ENCODE peak calls at places on chromosome 15, in four cellular contexts. D is astrocyte of the cerebellum, F is nephron progenitor cell, E is NB4. G is an unnamed sample.

GRCh38 chr15:28960979-28961378 is 75.2 kb downstream of the APBA2 start:
- DNase-seq in D (peak; percentile 62), F (no peak), E (no peak), G (no peak)

GRCh38 chr15:74776851-74777768 is 4.8 kb upstream of the CSK start:
- DNase-seq in E (peak; percentile 96), F (no peak), D (no peak), G (no peak)

GRCh38 chr15:48096813-48097212 is 24.0 kb upstream of the SLC24A5 start:
- DNase-seq in F (no peak), E (no peak), D (peak; percentile 52), G (no peak)

GRCh38 chr15:66940368-66940767 is 125.0 kb upstream of the SMAD3 start:
- DNase-seq in F (no peak), D (no peak), E (no peak), G (no peak)

GRCh38 chr15:40471778-40472130 is 970 bp downstream of the CHST14 start:
- DNase-seq in D (no peak), F (peak; percentile 27), E (no peak), G (peak; percentile 30)

GRCh38 chr15:60070838-60071493 is 66.9 kb downstream of the FOXB1 start:
- DNase-seq in E (no peak), D (peak; percentile 63), F (no peak), G (no peak)

GRCh38 chr15:80778964-80779657 is at the start of gene CEMIP:
- DNase-seq in D (peak; percentile 61), F (peak; percentile 89), E (peak; percentile 36), G (peak; percentile 94)

GRCh38 chr15:51623386-51623938 is 891 bp upstream of the DMXL2 start:
- DNase-seq in E (peak; percentile 82), D (no peak), F (no peak), G (no peak)

GRCh38 chr15:32104061-32104980 is 74.0 kb downstream of the CHRNA7 start:
- DNase-seq in D (no peak), F (no peak), E (no peak), G (no peak)

GRCh38 chr15:84992157-84992940 is 10.7 kb downstream of the PDE8A start:
- DNase-seq in F (no peak), D (peak; percentile 64), E (peak; percentile 39), G (peak; percentile 65)

GRCh38 chr15:80779658-80780415 is 667 bp downstream of the CEMIP start:
- DNase-seq in F (peak; percentile 30), D (no peak), E (no peak), G (peak; percentile 44)

GRCh38 chr15:63672775-63673174 is 75.6 kb downstream of the FBXL22 start:
- DNase-seq in E (no peak), D (no peak), F (no peak), G (no peak)

GRCh38 chr15:80199366-80199765 is 46.6 kb downstream of the FAH start:
- DNase-seq in E (no peak), F (no peak), D (no peak), G (no peak)

GRCh38 chr15:92807971-92808571 is 92.1 kb upstream of the CHD2 start:
- DNase-seq in E (peak; percentile 82), F (no peak), D (no peak), G (peak; percentile 32)

GRCh38 chr15:25177955-25178801 is 223.4 kb downstream of the SNRPN start:
- DNase-seq in F (no peak), E (no peak), D (no peak), G (no peak)

GRCh38 chr15:56654624-56655023 is 78.7 kb downstream of the ZNF280D start:
- DNase-seq in F (no peak), E (peak; percentile 3), D (no peak), G (no peak)

GRCh38 chr15:40506964-40507571 is 36.3 kb downstream of the CHST14 start:
- DNase-seq in F (peak; percentile 85), D (peak; percentile 23), E (peak; percentile 84), G (peak; percentile 74)

GRCh38 chr15:40048155-40048792 is 9.3 kb upstream of the SRP14 start:
- DNase-seq in D (no peak), F (peak; percentile 44), E (peak; percentile 77), G (no peak)

GRCh38 chr15:86611392-86612040 is 531.8 kb downstream of the AGBL1 start:
- DNase-seq in E (peak; percentile 49), D (peak; percentile 31), F (no peak), G (no peak)

GRCh38 chr15:78103406-78104118 is 11.2 kb downstream of the SH2D7 start:
- DNase-seq in E (peak; percentile 85), D (no peak), F (no peak), G (no peak)

GRCh38 chr15:92820233-92821021 is 79.7 kb upstream of the CHD2 start:
- DNase-seq in F (peak; percentile 89), D (peak; percentile 78), E (peak; percentile 94), G (peak; percentile 95)

GRCh38 chr15:62647195-62647865 is 395.2 kb upstream of the TPM1 start:
- DNase-seq in E (peak; percentile 47), D (peak; percentile 78), F (no peak), G (peak; percentile 48)

GRCh38 chr15:85545185-85545584 is 164.8 kb downstream of the AKAP13 start:
- DNase-seq in F (no peak), D (no peak), E (peak; percentile 79), G (no peak)

GRCh38 chr15:96028620-96029019 is 301.9 kb upstream of the NR2F2 start:
- DNase-seq in D (no peak), F (no peak), E (no peak), G (no peak)
- TF ChIP-seq CTCF in D (no peak), F (no peak), E (no peak), G (no peak)

DNA sequence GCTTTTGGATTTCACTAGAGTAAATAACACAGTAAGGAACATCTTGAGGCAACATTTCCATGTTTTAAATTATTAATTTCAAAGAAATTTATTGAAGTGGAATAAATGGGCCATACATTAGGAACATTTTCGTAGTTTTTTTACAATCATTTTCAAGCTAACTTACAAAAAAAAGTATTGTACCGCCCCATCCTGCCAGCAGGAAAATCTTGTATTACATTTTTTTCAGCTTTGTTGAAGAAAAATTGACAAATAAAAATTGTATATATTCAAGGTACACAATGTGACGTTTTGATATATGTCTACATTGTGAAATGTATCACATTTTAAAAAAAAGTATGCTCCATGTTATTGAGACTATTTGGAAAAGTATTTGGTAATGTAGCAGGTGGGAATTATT is 1001.9 kb upstream of the NR2F2 start:
- DNase-seq in D (no peak), F (no peak), E (no peak), G (no peak)
- TF ChIP-seq CTCF in D (no peak), F (peak; percentile 22), E (no peak), G (no peak)

DNA sequence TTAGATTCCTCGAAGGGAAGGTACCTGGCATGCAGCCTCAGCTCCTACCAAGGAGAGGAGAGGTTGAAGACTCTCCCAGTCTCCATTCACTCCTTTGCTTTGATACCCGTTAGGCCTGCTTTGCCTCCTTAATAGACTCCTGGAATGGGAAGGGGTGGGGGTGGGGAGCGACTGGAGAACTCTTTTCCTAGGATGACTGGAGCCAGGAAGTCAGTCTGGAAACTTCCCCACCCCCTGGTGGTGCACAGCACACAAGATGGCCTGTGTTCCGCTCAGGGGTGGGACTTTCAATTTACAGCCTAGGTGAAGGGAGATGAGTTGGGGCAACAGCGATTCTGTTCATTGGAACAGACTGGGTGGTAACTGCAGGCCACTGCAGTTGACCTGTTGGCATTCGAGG is 21.4 kb upstream of the CELF6 start:
- DNase-seq in D (no peak), F (peak; percentile 64), E (no peak), G (peak; percentile 9)
- TF ChIP-seq CTCF in D (peak; percentile 9), F (peak; percentile 44), E (no peak), G (peak; percentile 20)

GRCh38 chr15:83174891-83175290 is 32.7 kb downstream of the HDGFL3 start:
- DNase-seq in D (no peak), F (no peak), E (no peak), G (no peak)

GRCh38 chr15:83166830-83167229 is 40.8 kb downstream of the HDGFL3 start:
- DNase-seq in D (no peak), F (no peak), E (no peak), G (no peak)

GRCh38 chr15:83166218-83166617 is 41.4 kb downstream of the HDGFL3 start:
- DNase-seq in E (no peak), D (no peak), F (no peak), G (no peak)

GRCh38 chr15:83164409-83165404 is 42.9 kb downstream of the HDGFL3 start:
- DNase-seq in E (no peak), D (peak; percentile 19), F (no peak), G (no peak)

GRCh38 chr15:83170474-83171165 is 37.0 kb downstream of the HDGFL3 start:
- DNase-seq in D (peak; percentile 38), E (no peak), F (no peak), G (no peak)
- TF ChIP-seq CTCF in D (no peak), E (no peak), F (no peak), G (no peak)

GRCh38 chr15:45132844-45133560 is 3.2 kb downstream of the DUOX1 start:
- DNase-seq in E (no peak), D (no peak), F (no peak), G (no peak)

GRCh38 chr15:45136378-45136764 is 6.6 kb downstream of the DUOX1 start:
- DNase-seq in E (no peak), D (no peak), F (peak; percentile 41), G (no peak)

GRCh38 chr15:45133561-45133920 is 3.7 kb downstream of the DUOX1 start:
- DNase-seq in F (no peak), E (no peak), D (no peak), G (no peak)

GRCh38 chr15:45134046-45134445 is 4.3 kb downstream of the DUOX1 start:
- DNase-seq in F (no peak), E (no peak), D (no peak), G (no peak)

DNA sequence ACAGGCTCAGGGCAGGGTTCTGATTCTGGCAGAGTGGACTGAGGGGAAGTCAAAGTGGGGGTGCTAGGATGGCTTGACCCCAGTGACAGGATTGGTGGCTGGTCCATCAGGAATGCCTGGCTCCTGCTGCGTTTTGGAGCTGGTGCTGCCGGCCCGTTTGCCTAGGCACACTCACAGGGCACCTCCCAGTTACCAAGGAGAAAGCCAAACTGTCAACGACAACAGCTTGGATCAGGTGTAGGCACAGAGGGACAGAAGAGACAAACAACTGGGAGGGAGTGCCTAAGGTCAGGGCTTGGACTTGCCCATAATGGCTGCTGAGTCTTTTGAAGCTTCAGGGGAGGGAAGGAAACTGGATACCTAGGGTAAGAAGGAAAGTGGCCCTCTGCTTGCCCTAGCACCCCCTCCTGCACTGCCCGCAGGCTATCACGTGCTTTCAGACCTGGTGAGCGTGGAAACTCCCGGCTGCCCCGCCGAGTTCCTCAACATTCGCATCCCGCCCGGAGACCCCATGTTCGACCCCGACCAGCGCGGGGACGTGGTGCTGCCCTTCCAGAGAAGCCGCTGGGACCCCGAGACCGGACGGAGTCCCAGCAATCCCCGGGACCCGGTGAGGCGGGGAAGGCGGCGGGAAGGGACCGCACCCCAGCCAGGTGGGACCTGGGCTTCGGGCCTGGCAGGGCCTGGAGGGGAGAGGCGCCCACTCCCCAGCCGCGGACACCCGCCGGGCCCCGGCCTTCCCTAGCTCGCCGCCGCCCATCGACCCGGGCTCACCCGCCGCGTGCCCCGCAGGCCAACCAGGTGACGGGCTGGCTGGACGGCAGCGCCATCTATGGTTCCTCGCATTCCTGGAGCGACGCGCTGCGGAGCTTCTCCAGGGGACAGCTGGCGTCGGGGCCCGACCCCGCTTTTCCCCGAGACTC is 5.1 kb downstream of the DUOX1 start:
- DNase-seq in F (peak; percentile 67), D (no peak), E (no peak), G (peak; percentile 46)
- TF ChIP-seq CTCF in F (no peak), D (no peak), E (no peak), G (no peak)

GRCh38 chr15:90879730-90880366 is 4.5 kb upstream of the FES start:
- DNase-seq in F (no peak), E (no peak), D (no peak), G (no peak)
- TF ChIP-seq CTCF in F (no peak), E (no peak), D (no peak), G (no peak)

G was measured in Calu3.